ENCODE peak calls at places on chromosomes 11 and 22, in five cellular contexts. One of them, this sample, is unnamed. For H3K27me3, the result is how much of the 10 kb centered on the place peaks cover.

GRCh38 chr22:50733521-50734342 is 4.3 kb upstream of the ACR start:
- DNase-seq in cardiac muscle cell: peak
- DNase-seq in tibial artery: peak
- DNase-seq in uterus: no peak
- DNase-seq in IMR-90: peak
- DNase-seq in this sample: peak

GRCh38 chr11:65078151-65078550 is 5.7 kb downstream of the CDCA5 start:
- DNase-seq in cardiac muscle cell: peak
- DNase-seq in tibial artery: no peak
- DNase-seq in uterus: no peak
- DNase-seq in IMR-90: peak
- DNase-seq in this sample: no peak

GRCh38 chr11:134270250-134270714 is 5.9 kb upstream of the GLB1L3 start:
- DNase-seq in cardiac muscle cell: no peak
- DNase-seq in tibial artery: no peak
- DNase-seq in uterus: no peak
- DNase-seq in IMR-90: no peak
- DNase-seq in this sample: no peak

GRCh38 chr11:76419896-76420295 is 24.9 kb upstream of the EMSY start:
- DNase-seq in cardiac muscle cell: peak
- DNase-seq in tibial artery: no peak
- DNase-seq in uterus: no peak
- DNase-seq in IMR-90: no peak
- DNase-seq in this sample: no peak

GRCh38 chr11:116499396-116500001 is 273.3 kb downstream of the BUD13 start:
- DNase-seq in cardiac muscle cell: peak
- DNase-seq in tibial artery: peak
- DNase-seq in uterus: peak
- DNase-seq in IMR-90: peak
- DNase-seq in this sample: no peak

GRCh38 chr22:32518848-32519247 is 44.2 kb downstream of the FBXO7 start:
- DNase-seq in cardiac muscle cell: no peak
- DNase-seq in tibial artery: no peak
- DNase-seq in uterus: no peak
- DNase-seq in IMR-90: no peak
- DNase-seq in this sample: no peak

GRCh38 chr11:129391864-129392263 is 16.2 kb downstream of the BARX2 start:
- DNase-seq in cardiac muscle cell: no peak
- DNase-seq in tibial artery: no peak
- DNase-seq in uterus: no peak
- DNase-seq in IMR-90: no peak
- DNase-seq in this sample: no peak

GRCh38 chr11:102676086-102676485 is 29.5 kb downstream of the MMP27 start:
- DNase-seq in cardiac muscle cell: no peak
- DNase-seq in tibial artery: no peak
- DNase-seq in uterus: no peak
- DNase-seq in IMR-90: no peak
- DNase-seq in this sample: no peak

GRCh38 chr11:103862827-103863213 is 173.6 kb upstream of the DDI1 start:
- DNase-seq in cardiac muscle cell: no peak
- DNase-seq in tibial artery: no peak
- DNase-seq in uterus: no peak
- DNase-seq in IMR-90: no peak
- DNase-seq in this sample: no peak

GRCh38 chr11:68461284-68461861 is 821 bp downstream of the PPP6R3 start:
- DNase-seq in cardiac muscle cell: peak
- DNase-seq in tibial artery: no peak
- DNase-seq in uterus: no peak
- DNase-seq in IMR-90: peak
- DNase-seq in this sample: no peak

GRCh38 chr11:86103808-86104207 is 34.9 kb upstream of the PICALM start:
- DNase-seq in cardiac muscle cell: no peak
- DNase-seq in tibial artery: no peak
- DNase-seq in uterus: no peak
- DNase-seq in IMR-90: peak
- DNase-seq in this sample: no peak

GRCh38 chr11:96215094-96215782 is 127.8 kb downstream of the MAML2 start:
- DNase-seq in cardiac muscle cell: peak
- DNase-seq in tibial artery: no peak
- DNase-seq in uterus: peak
- DNase-seq in IMR-90: peak
- DNase-seq in this sample: no peak

GRCh38 chr11:63841554-63841953 is 2.6 kb downstream of the MARK2 start:
- DNase-seq in cardiac muscle cell: peak
- DNase-seq in tibial artery: no peak
- DNase-seq in uterus: no peak
- DNase-seq in IMR-90: peak
- DNase-seq in this sample: no peak

GRCh38 chr11:27563201-27563600 is 56.6 kb upstream of the LIN7C start:
- DNase-seq in cardiac muscle cell: peak
- DNase-seq in tibial artery: no peak
- DNase-seq in uterus: no peak
- DNase-seq in IMR-90: peak
- DNase-seq in this sample: no peak

GRCh38 chr11:72823105-72823804 is 9.0 kb downstream of the ATG16L2 start:
- DNase-seq in cardiac muscle cell: no peak
- DNase-seq in tibial artery: no peak
- DNase-seq in uterus: peak
- DNase-seq in IMR-90: no peak
- DNase-seq in this sample: no peak
- H3K4me3 ChIP-seq in cardiac muscle cell: no peak
- H3K4me3 ChIP-seq in tibial artery: no peak
- H3K4me3 ChIP-seq in uterus: no peak
- H3K4me3 ChIP-seq in IMR-90: no peak
- H3K4me3 ChIP-seq in this sample: no peak

DNA sequence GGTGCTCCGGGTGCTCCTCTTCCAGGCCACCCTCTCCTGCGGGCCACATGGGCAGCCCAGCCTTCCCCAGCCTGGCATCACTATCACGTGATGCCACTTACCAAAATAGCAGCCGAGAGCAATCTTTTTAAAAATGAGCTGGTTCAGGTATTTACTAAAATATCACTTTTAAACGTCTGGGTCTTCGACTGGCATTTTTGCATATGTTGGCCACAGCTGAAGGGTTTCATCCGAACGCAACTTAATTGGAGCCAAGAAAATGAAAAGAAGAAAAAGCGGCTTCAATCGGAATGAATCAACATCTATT is 94.6 kb upstream of the ANO1 start:
- DNase-seq in cardiac muscle cell: no peak
- DNase-seq in tibial artery: no peak
- DNase-seq in uterus: no peak
- DNase-seq in IMR-90: no peak
- DNase-seq in this sample: no peak
- H3K27me3 ChIP-seq in cardiac muscle cell: half or more
- H3K27me3 ChIP-seq in tibial artery: under half
- H3K27me3 ChIP-seq in uterus: under half
- H3K27me3 ChIP-seq in IMR-90: under half
- H3K27me3 ChIP-seq in this sample: under half

GRCh38 chr11:73383249-73384126 is 7.3 kb downstream of the RELT start:
- DNase-seq in cardiac muscle cell: peak
- DNase-seq in tibial artery: no peak
- DNase-seq in uterus: no peak
- DNase-seq in IMR-90: no peak
- DNase-seq in this sample: no peak

GRCh38 chr11:73382747-73383146 is 6.5 kb downstream of the RELT start:
- DNase-seq in cardiac muscle cell: no peak
- DNase-seq in tibial artery: no peak
- DNase-seq in uterus: no peak
- DNase-seq in IMR-90: no peak
- DNase-seq in this sample: no peak

GRCh38 chr11:73381589-73381988 is 5.4 kb downstream of the RELT start:
- DNase-seq in cardiac muscle cell: no peak
- DNase-seq in tibial artery: no peak
- DNase-seq in uterus: no peak
- DNase-seq in IMR-90: no peak
- DNase-seq in this sample: no peak

GRCh38 chr11:73380897-73381410 is 4.8 kb downstream of the RELT start:
- DNase-seq in cardiac muscle cell: no peak
- DNase-seq in tibial artery: no peak
- DNase-seq in uterus: no peak
- DNase-seq in IMR-90: no peak
- DNase-seq in this sample: no peak

DNA sequence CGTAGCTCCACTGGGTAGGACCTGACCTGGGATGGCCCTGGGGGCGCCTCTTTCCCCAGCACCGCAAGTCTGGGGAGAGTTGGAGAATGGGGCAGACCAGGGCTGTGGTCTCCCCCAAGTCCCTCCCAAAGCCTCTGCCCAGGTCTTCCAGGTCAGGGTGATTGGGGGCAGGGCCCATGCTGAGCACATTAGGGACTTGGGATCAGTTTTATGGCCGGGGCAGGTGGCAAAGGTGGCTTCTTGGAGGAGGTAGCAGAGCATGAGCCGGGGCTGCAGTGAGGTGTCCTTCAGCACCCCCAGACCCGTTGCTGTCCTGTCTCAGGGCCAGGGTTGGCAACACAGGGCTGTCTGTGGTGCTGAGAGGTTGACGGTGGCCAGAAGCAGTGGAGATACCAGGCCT is 6.0 kb downstream of the RELT start:
- DNase-seq in cardiac muscle cell: no peak
- DNase-seq in tibial artery: no peak
- DNase-seq in uterus: no peak
- DNase-seq in IMR-90: no peak
- DNase-seq in this sample: no peak
- H3K4me3 ChIP-seq in cardiac muscle cell: no peak
- H3K4me3 ChIP-seq in tibial artery: no peak
- H3K4me3 ChIP-seq in uterus: no peak
- H3K4me3 ChIP-seq in IMR-90: no peak
- H3K4me3 ChIP-seq in this sample: no peak

GRCh38 chr11:130427049-130427388 is 1.4 kb downstream of the ADAMTS8 start:
- DNase-seq in cardiac muscle cell: no peak
- DNase-seq in tibial artery: no peak
- DNase-seq in uterus: no peak
- DNase-seq in IMR-90: no peak
- DNase-seq in this sample: no peak
- H3K27me3 ChIP-seq in cardiac muscle cell: under half
- H3K27me3 ChIP-seq in tibial artery: under half
- H3K27me3 ChIP-seq in uterus: under half
- H3K27me3 ChIP-seq in IMR-90: half or more
- H3K27me3 ChIP-seq in this sample: half or more

DNA sequence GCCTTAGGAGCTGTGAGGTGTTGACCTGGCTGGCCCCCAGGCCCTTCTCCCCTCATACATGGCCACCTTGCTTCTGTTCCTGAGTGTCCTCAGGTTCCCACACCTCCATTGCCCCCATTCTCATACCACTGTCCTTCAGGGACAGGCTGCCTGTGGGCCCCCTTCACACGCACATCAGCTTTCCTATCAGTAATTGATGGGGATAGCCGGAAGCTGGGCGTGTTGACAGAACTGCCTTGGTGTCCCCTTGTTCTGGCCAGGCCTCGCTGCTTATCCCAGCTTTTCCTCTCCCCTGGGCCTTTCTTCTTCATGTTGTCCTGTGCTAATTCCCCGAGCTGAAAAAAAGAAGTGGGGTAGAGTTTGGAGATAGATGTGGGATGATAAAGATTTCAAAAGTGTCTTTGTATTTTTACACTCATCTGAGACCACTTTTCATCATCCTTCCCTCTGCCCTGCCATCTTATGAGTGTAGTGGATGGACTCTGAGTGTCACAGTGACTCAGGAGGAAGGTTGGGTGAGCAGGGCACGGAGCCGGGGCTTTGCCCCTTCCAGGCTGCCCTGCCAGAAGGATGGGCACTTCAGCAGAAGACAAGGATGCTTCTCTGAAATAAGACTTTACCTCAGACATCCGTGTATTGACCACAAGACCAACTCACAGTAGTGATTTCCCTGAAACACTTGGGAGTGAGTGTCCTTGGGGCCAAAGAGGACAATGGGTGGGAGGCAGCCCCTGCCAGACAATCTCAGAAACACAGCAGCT is 42.8 kb downstream of the MED15 start:
- DNase-seq in cardiac muscle cell: no peak
- DNase-seq in tibial artery: peak
- DNase-seq in uterus: no peak
- DNase-seq in IMR-90: no peak
- DNase-seq in this sample: no peak
- H3K4me3 ChIP-seq in cardiac muscle cell: no peak
- H3K4me3 ChIP-seq in tibial artery: no peak
- H3K4me3 ChIP-seq in uterus: peak
- H3K4me3 ChIP-seq in IMR-90: no peak
- H3K4me3 ChIP-seq in this sample: no peak

GRCh38 chr11:14237333-14237988 is 121.5 kb downstream of the RRAS2 start:
- DNase-seq in cardiac muscle cell: no peak
- DNase-seq in tibial artery: no peak
- DNase-seq in uterus: no peak
- DNase-seq in IMR-90: no peak
- DNase-seq in this sample: no peak
- H3K27me3 ChIP-seq in cardiac muscle cell: under half
- H3K27me3 ChIP-seq in tibial artery: under half
- H3K27me3 ChIP-seq in uterus: under half
- H3K27me3 ChIP-seq in IMR-90: under half
- H3K27me3 ChIP-seq in this sample: under half

GRCh38 chr11:10692716-10693115 is 839 bp downstream of the IRAG1 start:
- DNase-seq in cardiac muscle cell: no peak
- DNase-seq in tibial artery: no peak
- DNase-seq in uterus: no peak
- DNase-seq in IMR-90: no peak
- DNase-seq in this sample: no peak

GRCh38 chr11:10694481-10695239 is 1.1 kb upstream of the IRAG1 start:
- DNase-seq in cardiac muscle cell: peak
- DNase-seq in tibial artery: no peak
- DNase-seq in uterus: no peak
- DNase-seq in IMR-90: peak
- DNase-seq in this sample: peak

GRCh38 chr11:10696797-10697620 is 3.5 kb upstream of the IRAG1 start:
- DNase-seq in cardiac muscle cell: no peak
- DNase-seq in tibial artery: peak
- DNase-seq in uterus: no peak
- DNase-seq in IMR-90: no peak
- DNase-seq in this sample: no peak

GRCh38 chr11:10693509-10694071 is at the start of gene IRAG1:
- DNase-seq in cardiac muscle cell: peak
- DNase-seq in tibial artery: peak
- DNase-seq in uterus: peak
- DNase-seq in IMR-90: peak
- DNase-seq in this sample: peak

GRCh38 chr11:10695821-10696220 is 2.3 kb upstream of the IRAG1 start:
- DNase-seq in cardiac muscle cell: no peak
- DNase-seq in tibial artery: no peak
- DNase-seq in uterus: no peak
- DNase-seq in IMR-90: peak
- DNase-seq in this sample: no peak
- H3K4me3 ChIP-seq in cardiac muscle cell: no peak
- H3K4me3 ChIP-seq in tibial artery: no peak
- H3K4me3 ChIP-seq in uterus: no peak
- H3K4me3 ChIP-seq in IMR-90: no peak
- H3K4me3 ChIP-seq in this sample: no peak

DNA sequence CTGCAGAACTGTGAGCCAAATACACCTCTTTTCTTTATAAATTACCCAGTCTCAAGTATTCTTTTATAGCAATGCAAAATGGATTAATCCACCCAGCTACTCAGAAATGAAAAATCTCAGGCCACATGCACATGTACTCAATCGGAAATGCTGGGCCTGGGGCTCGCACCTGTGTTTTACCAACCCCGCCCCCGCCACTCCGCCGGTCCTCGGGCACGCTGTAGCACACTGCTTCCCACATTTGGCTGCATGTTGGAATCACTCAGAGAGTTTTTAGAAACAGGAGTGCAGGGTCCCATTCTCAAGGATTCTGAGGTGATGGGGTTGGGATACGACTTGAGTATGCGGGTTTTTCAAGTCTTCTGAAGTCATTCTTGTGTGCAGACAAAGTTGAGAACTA is 284.4 kb downstream of the NTM start:
- DNase-seq in cardiac muscle cell: no peak
- DNase-seq in tibial artery: no peak
- DNase-seq in uterus: no peak
- DNase-seq in IMR-90: no peak
- DNase-seq in this sample: no peak
- H3K27me3 ChIP-seq in cardiac muscle cell: under half
- H3K27me3 ChIP-seq in tibial artery: under half
- H3K27me3 ChIP-seq in uterus: under half
- H3K27me3 ChIP-seq in IMR-90: under half
- H3K27me3 ChIP-seq in this sample: under half

This sample was measured in AG04450.